ENCODE peak calls at places on chromosomes 7 and 10, in four cellular contexts. U is ascending aorta, M is left lung, G is neural progenitor cell. E is an unnamed sample.
A peak's percentile ranks its signal among the peaks of the same experiment; 100 is the strongest.

GRCh38 chr7:150314639-150315239 is 8.4 kb upstream of the LRRC61 start:
- DNase-seq in U (no peak), M (no peak), G (no peak), E (no peak)

GRCh38 chr7:144854839-144855424 is 19.1 kb upstream of the TPK1 start:
- DNase-seq in U (no peak), M (no peak), G (peak; percentile 64), E (no peak)

GRCh38 chr10:102704915-102705314 is 9.3 kb downstream of the ARL3 start:
- DNase-seq in U (no peak), M (no peak), G (no peak), E (no peak)

GRCh38 chr10:86523348-86523747 is 1.8 kb upstream of the WAPL start:
- DNase-seq in U (no peak), M (no peak), G (peak; percentile 59), E (no peak)

GRCh38 chr10:844552-844951 is 87.0 kb downstream of the LARP4B start:
- DNase-seq in U (no peak), M (no peak), G (no peak), E (no peak)

GRCh38 chr7:26910221-26910620 is 45.8 kb upstream of the SKAP2 start:
- DNase-seq in U (no peak), M (peak; percentile 44), G (no peak), E (no peak)

GRCh38 chr10:5038703-5039102 is 35.0 kb upstream of the AKR1C2 start:
- DNase-seq in U (no peak), M (no peak), G (no peak), E (no peak)

GRCh38 chr7:131688738-131689661 is 132.6 kb upstream of the PODXL start:
- DNase-seq in U (no peak), M (peak; percentile 44), G (peak; percentile 83), E (peak; percentile 69)

GRCh38 chr7:93043393-93043985 is 74.3 kb downstream of the SAMD9 start:
- DNase-seq in U (no peak), M (no peak), G (peak; percentile 80), E (no peak)

GRCh38 chr10:129702605-129703004 is 235.6 kb downstream of the MGMT start:
- DNase-seq in U (no peak), M (no peak), G (no peak), E (no peak)

GRCh38 chr7:18040196-18040595 is 12.6 kb upstream of the PRPS1L1 start:
- DNase-seq in U (no peak), M (no peak), G (no peak), E (no peak)

GRCh38 chr10:129893690-129894089 is 70.4 kb downstream of the EBF3 start:
- DNase-seq in U (no peak), M (no peak), G (no peak), E (no peak)

GRCh38 chr7:69654849-69655707 is 56.8 kb downstream of the AUTS2 start:
- DNase-seq in U (no peak), M (no peak), G (no peak), E (no peak)

GRCh38 chr7:98870071-98870651 is 347 bp upstream of the TMEM130 start:
- DNase-seq in U (no peak), M (peak; percentile 54), G (peak; percentile 79), E (peak; percentile 80)

GRCh38 chr7:20798694-20799121 is 12.0 kb upstream of the SP8 start:
- DNase-seq in U (no peak), M (no peak), G (peak; percentile 74), E (no peak)

DNA sequence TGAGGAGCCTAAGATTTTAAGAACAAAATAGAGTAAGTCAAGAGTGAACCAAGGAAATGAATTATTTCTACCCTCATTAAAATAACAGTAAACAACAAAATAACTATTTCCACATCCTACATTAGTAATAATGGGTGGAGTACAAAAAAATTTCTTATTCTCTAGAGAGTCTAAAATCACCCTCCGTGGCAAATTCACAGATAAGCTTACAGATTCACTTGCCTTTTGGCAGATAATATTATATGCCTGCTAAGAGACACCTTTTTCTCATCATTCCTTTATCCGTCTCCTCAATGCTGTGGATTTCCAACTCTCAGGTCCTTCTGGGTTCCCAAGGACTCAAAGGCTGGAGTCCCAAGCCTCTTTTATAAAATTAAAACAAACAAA is 2.2 kb upstream of the EPC1 start:
- DNase-seq in U (no peak), M (no peak), G (no peak), E (no peak)
- H3K4me3 ChIP-seq in U (no peak overlapping the region), M (no peak overlapping the region), G (no peak overlapping the region), E (no peak overlapping the region)

DNA sequence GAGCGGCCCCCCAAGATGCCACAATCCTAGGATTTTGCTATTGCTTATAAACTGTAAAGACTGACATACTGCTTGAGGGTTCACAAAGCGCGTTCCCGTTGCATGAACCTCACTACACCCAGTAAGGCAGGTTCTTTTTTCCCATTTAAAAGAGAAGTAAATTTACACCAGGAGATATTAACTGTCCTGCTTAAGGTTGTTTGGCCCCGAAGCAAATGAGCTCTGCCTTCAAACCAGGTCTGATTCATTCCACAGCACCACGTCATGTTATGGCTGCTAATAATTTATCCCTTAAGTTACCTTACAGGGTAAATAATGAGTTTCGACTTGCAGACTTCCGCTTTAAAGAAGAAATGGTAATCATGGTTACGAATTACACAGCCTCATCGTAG is 559 bp upstream of the FKBP14 start:
- DNase-seq in U (no peak), M (no peak), G (no peak), E (no peak)
- H3K27ac ChIP-seq in U (peak overlapping the region; percentile 96), M (peak overlapping the region; percentile 89), G (no peak overlapping the region), E (peak overlapping the region; percentile 88)

GRCh38 chr7:54987772-54988171 is 31.0 kb upstream of the EGFR start:
- DNase-seq in U (no peak), M (no peak), G (no peak), E (no peak)

GRCh38 chr7:54988516-54988915 is 30.3 kb upstream of the EGFR start:
- DNase-seq in U (no peak), M (no peak), G (no peak), E (no peak)

GRCh38 chr7:54989826-54990225 is 29.0 kb upstream of the EGFR start:
- DNase-seq in U (no peak), M (no peak), G (no peak), E (no peak)

GRCh38 chr7:54985405-54986360 is 33.1 kb upstream of the EGFR start:
- DNase-seq in U (no peak), M (no peak), G (no peak), E (no peak)

GRCh38 chr7:54986716-54987115 is 32.1 kb upstream of the EGFR start:
- DNase-seq in U (no peak), M (no peak), G (no peak), E (no peak)
- H3K4me3 ChIP-seq in U (no peak overlapping the region), M (no peak overlapping the region), G (no peak overlapping the region), E (no peak overlapping the region)

GRCh38 chr7:42198296-42198695 is 38.7 kb downstream of the GLI3 start:
- DNase-seq in U (no peak), M (no peak), G (no peak), E (no peak)
- H3K27ac ChIP-seq in U (no peak overlapping the region), M (no peak overlapping the region), G (peak overlapping the region; percentile 24), E (no peak overlapping the region)

DNA sequence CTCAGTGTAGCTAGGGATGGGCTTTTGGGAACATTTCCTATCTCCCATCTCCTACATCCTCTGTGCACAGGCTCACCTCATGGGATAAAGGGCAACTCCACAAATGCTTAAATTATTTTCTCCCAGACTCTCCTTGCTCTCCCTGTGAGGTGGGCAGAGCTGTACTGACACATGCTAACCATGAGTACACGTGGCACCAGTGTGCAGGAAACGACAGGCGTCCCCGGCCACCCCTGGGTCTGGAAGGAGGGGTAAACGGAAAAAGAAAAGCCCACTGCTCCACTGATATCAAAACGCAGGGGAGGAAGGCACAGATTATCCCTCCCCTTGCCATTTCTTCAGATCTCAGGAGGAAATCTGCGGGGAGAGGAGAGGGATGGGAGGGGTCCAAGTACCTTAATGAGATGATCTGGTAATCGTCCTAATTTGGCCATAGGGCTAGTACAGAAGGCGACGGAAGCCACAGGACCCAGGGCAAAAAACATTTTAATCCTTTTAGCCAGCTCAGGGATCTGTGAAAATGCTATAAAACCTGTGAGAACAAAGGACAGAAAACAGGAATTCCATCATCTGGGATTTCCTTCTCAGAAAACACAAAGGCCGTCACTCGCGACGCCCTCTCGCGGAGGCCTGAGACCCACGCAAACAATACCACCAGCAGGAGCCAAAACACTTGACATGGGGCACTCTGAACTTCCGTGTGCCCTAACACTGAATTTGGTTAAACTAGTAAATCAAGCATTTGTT is 17.8 kb upstream of the CH25H start:
- DNase-seq in U (no peak), M (no peak), G (peak; percentile 77), E (peak; percentile 45)
- H3K4me3 ChIP-seq in U (no peak overlapping the region), M (no peak overlapping the region), G (no peak overlapping the region), E (peak overlapping the region; percentile 27)

GRCh38 chr7:1397491-1398327 is 61.6 kb downstream of the MICALL2 start:
- DNase-seq in U (no peak), M (no peak), G (no peak), E (no peak)

GRCh38 chr7:1395211-1396070 is 63.8 kb downstream of the MICALL2 start:
- DNase-seq in U (no peak), M (no peak), G (no peak), E (no peak)

GRCh38 chr7:1394371-1394770 is 64.9 kb downstream of the MICALL2 start:
- DNase-seq in U (no peak), M (no peak), G (no peak), E (no peak)

GRCh38 chr7:1393421-1393820 is 65.8 kb downstream of the MICALL2 start:
- DNase-seq in U (no peak), M (no peak), G (no peak), E (no peak)

GRCh38 chr7:1396195-1396594 is 63.1 kb downstream of the MICALL2 start:
- DNase-seq in U (no peak), M (no peak), G (no peak), E (no peak)
- H3K27ac ChIP-seq in U (no peak overlapping the region), M (no peak overlapping the region), G (no peak overlapping the region), E (no peak overlapping the region)

GRCh38 chr10:12357525-12358151 is 8.3 kb downstream of the CAMK1D start:
- DNase-seq in U (no peak), M (no peak), G (no peak), E (no peak)
- H3K4me3 ChIP-seq in U (no peak overlapping the region), M (no peak overlapping the region), G (no peak overlapping the region), E (no peak overlapping the region)

GRCh38 chr7:2639994-2640830 is 8.4 kb downstream of the TTYH3 start:
- DNase-seq in U (no peak), M (no peak), G (no peak), E (no peak)

GRCh38 chr7:2638224-2638991 is 6.6 kb downstream of the TTYH3 start:
- DNase-seq in U (no peak), M (no peak), G (no peak), E (no peak)

GRCh38 chr7:2641406-2642393 is 9.9 kb downstream of the TTYH3 start:
- DNase-seq in U (peak; percentile 88), M (peak; percentile 92), G (peak; percentile 94), E (peak; percentile 83)

GRCh38 chr7:2639151-2639993 is 7.6 kb downstream of the TTYH3 start:
- DNase-seq in U (no peak), M (no peak), G (no peak), E (no peak)

GRCh38 chr7:2640858-2641257 is 9.1 kb downstream of the TTYH3 start:
- DNase-seq in U (no peak), M (no peak), G (no peak), E (no peak)
- H3K27ac ChIP-seq in U (peak overlapping the region; percentile 72), M (peak overlapping the region; percentile 82), G (peak overlapping the region; percentile 82), E (no peak overlapping the region)